ENCODE peak calls at places on chromosome 13, in seven cellular contexts. S, M, A, D, X, U and L are unnamed samples.

GRCh38 chr13:23558675-23559536 is 11.3 kb upstream of the TNFRSF19 start:
- DNase-seq in M (no peak), A (peak), X (peak), D (peak), U (no peak), S (peak), L (peak)

GRCh38 chr13:75492389-75492788 is 10.4 kb upstream of the TBC1D4 start:
- DNase-seq in X (no peak), S (no peak), M (no peak), D (peak), U (no peak), A (no peak), L (no peak)

GRCh38 chr13:62119739-62120700 is 704.4 kb upstream of the PCDH20 start:
- DNase-seq in X (peak), M (no peak), D (no peak), U (no peak), A (no peak), S (no peak), L (no peak)

GRCh38 chr13:49731766-49732165 is 40.5 kb upstream of the EBPL start:
- DNase-seq in D (no peak), M (no peak), S (peak), U (no peak), A (no peak), X (no peak), L (no peak)

GRCh38 chr13:102983496-102983895 is 82.7 kb downstream of the SLC10A2 start:
- DNase-seq in U (no peak), A (no peak), D (peak), M (no peak), S (no peak), X (no peak), L (no peak)

GRCh38 chr13:44815507-44816074 is 173.7 kb downstream of the NUFIP1 start:
- DNase-seq in M (no peak), X (no peak), D (peak), U (peak), S (peak), A (peak), L (peak)

GRCh38 chr13:48429886-48430285 is 17.0 kb upstream of the LPAR6 start:
- DNase-seq in D (no peak), A (no peak), X (no peak), U (no peak), S (no peak), M (no peak), L (no peak)

GRCh38 chr13:24168392-24168750 is 7.9 kb downstream of the SPATA13 start:
- DNase-seq in M (no peak), U (no peak), D (no peak), X (no peak), A (no peak), S (peak), L (no peak)

GRCh38 chr13:21800847-21801616 is 130.2 kb downstream of the FGF9 start:
- DNase-seq in X (no peak), M (no peak), A (no peak), D (no peak), U (no peak), S (no peak), L (peak)